ENCODE peak calls at places on chromosomes 7 and 10, in seven cellular contexts. L is stimulated activated CD8-positive, alpha-beta memory T cell treated with anti-CD3 and anti-CD28 coated beads, Interleukin-7, amount 100 ng/mL, for 48 hours; P is effector memory CD8-positive, alpha-beta T cell; E is mesendoderm; G is cardiac muscle cell; Z is NCI-H2081 treated with DMSO at 0.1 percent for 48 hours; J is astrocyte of the hippocampus. A is an unnamed sample.

GRCh38 chr10:44278669-44279337 is 106.1 kb downstream of the CXCL12 start:
- DNase-seq in L (no peak), P (no peak), E (no peak), G (no peak), Z (no peak), J (peak), A (no peak)

GRCh38 chr7:148962823-148963582 is 65.3 kb downstream of the PDIA4 start:
- DNase-seq in L (no peak), P (peak), E (peak), G (peak), Z (peak), J (peak), A (peak)

GRCh38 chr7:110309941-110310340 is 781.0 kb upstream of the LRRN3 start:
- DNase-seq in L (no peak), P (no peak), E (no peak), G (no peak), Z (no peak), J (no peak), A (no peak)

GRCh38 chr7:148382585-148382984 is 208.0 kb upstream of the C7orf33 start:
- DNase-seq in L (no peak), P (no peak), E (no peak), G (no peak), Z (no peak), J (no peak), A (no peak)

GRCh38 chr10:5014936-5015335 is 11.3 kb upstream of the AKR1C2 start:
- DNase-seq in L (no peak), P (no peak), E (peak), G (no peak), Z (no peak), J (no peak), A (peak)

GRCh38 chr10:68083953-68084352 is 8.9 kb upstream of the HERC4 start:
- DNase-seq in L (no peak), P (no peak), E (no peak), G (no peak), Z (no peak), J (no peak), A (no peak)

GRCh38 chr10:88042162-88043100 is 179.0 kb downstream of the PTEN start:
- DNase-seq in L (no peak), P (no peak), E (peak), G (peak), Z (no peak), J (peak), A (peak)

GRCh38 chr10:120369831-120370230 is 87.2 kb upstream of the PLPP4 start:
- DNase-seq in L (no peak), P (no peak), E (no peak), G (no peak), Z (no peak), J (peak), A (peak)

GRCh38 chr10:52740913-52741675 is 31.5 kb downstream of the MBL2 start:
- DNase-seq in L (peak), P (no peak), E (peak), G (peak), Z (no peak), J (peak), A (no peak)

GRCh38 chr7:24967696-24968095 is 12.3 kb downstream of the OSBPL3 start:
- DNase-seq in L (no peak), P (no peak), E (no peak), G (no peak), Z (no peak), J (no peak), A (no peak)

GRCh38 chr7:108348913-108349312 is 107.3 kb downstream of the NRCAM start:
- DNase-seq in L (no peak), P (no peak), E (no peak), G (no peak), Z (no peak), J (peak), A (peak)

GRCh38 chr10:83037653-83038052 is 1101.7 kb upstream of the GHITM start:
- DNase-seq in L (no peak), P (no peak), E (peak), G (peak), Z (no peak), J (peak), A (no peak)

GRCh38 chr7:50657341-50657873 is 92.2 kb upstream of the DDC start:
- DNase-seq in L (no peak), P (no peak), E (no peak), G (no peak), Z (no peak), J (no peak), A (no peak)